ENCODE peak calls at places on chromosome 1, in seven cellular contexts. One of them, this sample, is unnamed.

GRCh38 chr1:210246447-210246846 is 13.9 kb downstream of the SERTAD4 start:
- DNase-seq in natural killer cell treated with Interleukin-12 subunit alpha and Interleukin-12 subunit beta and Interleukin-15 and Interleukin-18, amount 100 ng/mL, for 72 hours: no peak
- DNase-seq in activated CD4-positive, alpha-beta T cell treated with anti-CD3 and anti-CD28 coated beads, Interleukin-2, amount 50 U/mL, for 48 hours: no peak
- DNase-seq in B cell: no peak
- DNase-seq in amniotic stem cell: no peak
- DNase-seq in NAMALWA: no peak
- DNase-seq in GM03348: no peak
- DNase-seq in this sample: no peak

GRCh38 chr1:7579831-7580804 is 191.0 kb upstream of the VAMP3 start:
- DNase-seq in natural killer cell treated with Interleukin-12 subunit alpha and Interleukin-12 subunit beta and Interleukin-15 and Interleukin-18, amount 100 ng/mL, for 72 hours: peak; percentile 56
- DNase-seq in activated CD4-positive, alpha-beta T cell treated with anti-CD3 and anti-CD28 coated beads, Interleukin-2, amount 50 U/mL, for 48 hours: no peak
- DNase-seq in B cell: no peak
- DNase-seq in amniotic stem cell: no peak
- DNase-seq in NAMALWA: no peak
- DNase-seq in GM03348: no peak
- DNase-seq in this sample: no peak

GRCh38 chr1:202688401-202688800 is 21.9 kb downstream of the SYT2 start:
- DNase-seq in natural killer cell treated with Interleukin-12 subunit alpha and Interleukin-12 subunit beta and Interleukin-15 and Interleukin-18, amount 100 ng/mL, for 72 hours: no peak
- DNase-seq in activated CD4-positive, alpha-beta T cell treated with anti-CD3 and anti-CD28 coated beads, Interleukin-2, amount 50 U/mL, for 48 hours: no peak
- DNase-seq in B cell: no peak
- DNase-seq in amniotic stem cell: no peak
- DNase-seq in NAMALWA: no peak
- DNase-seq in GM03348: no peak
- DNase-seq in this sample: no peak

GRCh38 chr1:24103879-24104278 is 8.1 kb downstream of the MYOM3 start:
- DNase-seq in natural killer cell treated with Interleukin-12 subunit alpha and Interleukin-12 subunit beta and Interleukin-15 and Interleukin-18, amount 100 ng/mL, for 72 hours: no peak
- DNase-seq in activated CD4-positive, alpha-beta T cell treated with anti-CD3 and anti-CD28 coated beads, Interleukin-2, amount 50 U/mL, for 48 hours: no peak
- DNase-seq in B cell: no peak
- DNase-seq in amniotic stem cell: no peak
- DNase-seq in NAMALWA: no peak
- DNase-seq in GM03348: no peak
- DNase-seq in this sample: no peak

GRCh38 chr1:34460193-34460592 is 283.5 kb downstream of the C1orf94 start:
- DNase-seq in natural killer cell treated with Interleukin-12 subunit alpha and Interleukin-12 subunit beta and Interleukin-15 and Interleukin-18, amount 100 ng/mL, for 72 hours: no peak
- DNase-seq in activated CD4-positive, alpha-beta T cell treated with anti-CD3 and anti-CD28 coated beads, Interleukin-2, amount 50 U/mL, for 48 hours: peak; percentile 63
- DNase-seq in B cell: peak; percentile 42
- DNase-seq in amniotic stem cell: no peak
- DNase-seq in NAMALWA: peak; percentile 68
- DNase-seq in GM03348: peak; percentile 24
- DNase-seq in this sample: peak; percentile 17

GRCh38 chr1:163195728-163196448 is 6.8 kb downstream of the RGS5 start:
- DNase-seq in natural killer cell treated with Interleukin-12 subunit alpha and Interleukin-12 subunit beta and Interleukin-15 and Interleukin-18, amount 100 ng/mL, for 72 hours: no peak
- DNase-seq in activated CD4-positive, alpha-beta T cell treated with anti-CD3 and anti-CD28 coated beads, Interleukin-2, amount 50 U/mL, for 48 hours: no peak
- DNase-seq in B cell: no peak
- DNase-seq in amniotic stem cell: no peak
- DNase-seq in NAMALWA: no peak
- DNase-seq in GM03348: no peak
- DNase-seq in this sample: peak; percentile 2

GRCh38 chr1:182720465-182720864 is 36.1 kb upstream of the RGS8 start:
- DNase-seq in natural killer cell treated with Interleukin-12 subunit alpha and Interleukin-12 subunit beta and Interleukin-15 and Interleukin-18, amount 100 ng/mL, for 72 hours: no peak
- DNase-seq in activated CD4-positive, alpha-beta T cell treated with anti-CD3 and anti-CD28 coated beads, Interleukin-2, amount 50 U/mL, for 48 hours: no peak
- DNase-seq in B cell: no peak
- DNase-seq in amniotic stem cell: no peak
- DNase-seq in NAMALWA: peak; percentile 24
- DNase-seq in GM03348: no peak
- DNase-seq in this sample: no peak

GRCh38 chr1:16980473-16981268 is at the start of gene MFAP2:
- DNase-seq in natural killer cell treated with Interleukin-12 subunit alpha and Interleukin-12 subunit beta and Interleukin-15 and Interleukin-18, amount 100 ng/mL, for 72 hours: no peak
- DNase-seq in activated CD4-positive, alpha-beta T cell treated with anti-CD3 and anti-CD28 coated beads, Interleukin-2, amount 50 U/mL, for 48 hours: no peak
- DNase-seq in B cell: no peak
- DNase-seq in amniotic stem cell: no peak
- DNase-seq in NAMALWA: no peak
- DNase-seq in GM03348: peak; percentile 83
- DNase-seq in this sample: no peak

GRCh38 chr1:205578780-205579571 is 52.8 kb downstream of the ELK4 start:
- DNase-seq in natural killer cell treated with Interleukin-12 subunit alpha and Interleukin-12 subunit beta and Interleukin-15 and Interleukin-18, amount 100 ng/mL, for 72 hours: no peak
- DNase-seq in activated CD4-positive, alpha-beta T cell treated with anti-CD3 and anti-CD28 coated beads, Interleukin-2, amount 50 U/mL, for 48 hours: no peak
- DNase-seq in B cell: peak; percentile 34
- DNase-seq in amniotic stem cell: no peak
- DNase-seq in NAMALWA: no peak
- DNase-seq in GM03348: no peak
- DNase-seq in this sample: no peak

GRCh38 chr1:37658486-37658885 is 23.8 kb upstream of the RSPO1 start:
- DNase-seq in natural killer cell treated with Interleukin-12 subunit alpha and Interleukin-12 subunit beta and Interleukin-15 and Interleukin-18, amount 100 ng/mL, for 72 hours: no peak
- DNase-seq in activated CD4-positive, alpha-beta T cell treated with anti-CD3 and anti-CD28 coated beads, Interleukin-2, amount 50 U/mL, for 48 hours: no peak
- DNase-seq in B cell: no peak
- DNase-seq in amniotic stem cell: no peak
- DNase-seq in NAMALWA: no peak
- DNase-seq in GM03348: no peak
- DNase-seq in this sample: no peak

GRCh38 chr1:212915245-212916091 is 34.9 kb upstream of the VASH2 start:
- DNase-seq in natural killer cell treated with Interleukin-12 subunit alpha and Interleukin-12 subunit beta and Interleukin-15 and Interleukin-18, amount 100 ng/mL, for 72 hours: no peak
- DNase-seq in activated CD4-positive, alpha-beta T cell treated with anti-CD3 and anti-CD28 coated beads, Interleukin-2, amount 50 U/mL, for 48 hours: no peak
- DNase-seq in B cell: no peak
- DNase-seq in amniotic stem cell: no peak
- DNase-seq in NAMALWA: peak; percentile 15
- DNase-seq in GM03348: peak; percentile 22
- DNase-seq in this sample: peak; percentile 35

GRCh38 chr1:194252189-194252588 is 1065.8 kb upstream of the B3GALT2 start:
- DNase-seq in natural killer cell treated with Interleukin-12 subunit alpha and Interleukin-12 subunit beta and Interleukin-15 and Interleukin-18, amount 100 ng/mL, for 72 hours: no peak
- DNase-seq in activated CD4-positive, alpha-beta T cell treated with anti-CD3 and anti-CD28 coated beads, Interleukin-2, amount 50 U/mL, for 48 hours: no peak
- DNase-seq in B cell: no peak
- DNase-seq in amniotic stem cell: no peak
- DNase-seq in NAMALWA: no peak
- DNase-seq in GM03348: no peak
- DNase-seq in this sample: no peak

This sample was measured in KBM-7.